ENCODE peak calls at places on chromosomes 4 and X, in six cellular contexts. One of them, this sample, is unnamed.

GRCh38 chrX:129932792-129933321 is 26.9 kb downstream of the UTP14A start:
- DNase-seq in GM23248: peak; percentile 48
- DNase-seq in HCT116: no peak
- DNase-seq in PC-3: peak; percentile 7
- DNase-seq in SK-N-SH: no peak
- DNase-seq in hepatocyte: peak; percentile 22
- DNase-seq in this sample: no peak

GRCh38 chrX:67607436-67607835 is 63.6 kb downstream of the AR start:
- DNase-seq in GM23248: peak; percentile 71
- DNase-seq in HCT116: no peak
- DNase-seq in PC-3: no peak
- DNase-seq in SK-N-SH: no peak
- DNase-seq in hepatocyte: no peak
- DNase-seq in this sample: no peak

GRCh38 chr4:158758703-158759102 is 10.1 kb upstream of the FNIP2 start:
- DNase-seq in GM23248: no peak
- DNase-seq in HCT116: no peak
- DNase-seq in PC-3: no peak
- DNase-seq in SK-N-SH: no peak
- DNase-seq in hepatocyte: no peak
- DNase-seq in this sample: no peak

GRCh38 chr4:103996637-103997036 is 276.9 kb upstream of the TACR3 start:
- DNase-seq in GM23248: peak; percentile 69
- DNase-seq in HCT116: peak; percentile 78
- DNase-seq in PC-3: peak; percentile 72
- DNase-seq in SK-N-SH: no peak
- DNase-seq in hepatocyte: peak; percentile 85
- DNase-seq in this sample: no peak

GRCh38 chr4:6231663-6232165 is 31.4 kb upstream of the JAKMIP1 start:
- DNase-seq in GM23248: no peak
- DNase-seq in HCT116: no peak
- DNase-seq in PC-3: no peak
- DNase-seq in SK-N-SH: peak; percentile 65
- DNase-seq in hepatocyte: no peak
- DNase-seq in this sample: no peak

GRCh38 chrX:39645059-39645895 is 452.5 kb downstream of the BCOR start:
- DNase-seq in GM23248: peak; percentile 92
- DNase-seq in HCT116: no peak
- DNase-seq in PC-3: peak; percentile 32
- DNase-seq in SK-N-SH: no peak
- DNase-seq in hepatocyte: peak; percentile 63
- DNase-seq in this sample: no peak

GRCh38 chr4:78945638-78946179 is 6.5 kb upstream of the PAQR3 start:
- DNase-seq in GM23248: no peak
- DNase-seq in HCT116: no peak
- DNase-seq in PC-3: no peak
- DNase-seq in SK-N-SH: no peak
- DNase-seq in hepatocyte: no peak
- DNase-seq in this sample: no peak

GRCh38 chr4:103032575-103032974 is 13.1 kb upstream of the SLC9B1 start:
- DNase-seq in GM23248: peak; percentile 36
- DNase-seq in HCT116: peak; percentile 24
- DNase-seq in PC-3: peak; percentile 52
- DNase-seq in SK-N-SH: peak; percentile 10
- DNase-seq in hepatocyte: peak; percentile 53
- DNase-seq in this sample: peak; percentile 58

GRCh38 chrX:2589186-2590020 is 88.6 kb upstream of the DHRSX start:
- DNase-seq in GM23248: peak; percentile 61
- DNase-seq in HCT116: no peak
- DNase-seq in PC-3: peak; percentile 36
- DNase-seq in SK-N-SH: no peak
- DNase-seq in hepatocyte: no peak
- DNase-seq in this sample: no peak

GRCh38 chr4:180610317-180610716 is 1632.9 kb upstream of the TENM3 start:
- DNase-seq in GM23248: no peak
- DNase-seq in HCT116: no peak
- DNase-seq in PC-3: peak; percentile 13
- DNase-seq in SK-N-SH: no peak
- DNase-seq in hepatocyte: peak; percentile 16
- DNase-seq in this sample: no peak

GRCh38 chrX:132837126-132837525 is 121.3 kb downstream of the HS6ST2 start:
- DNase-seq in GM23248: peak; percentile 11
- DNase-seq in HCT116: peak; percentile 27
- DNase-seq in PC-3: peak; percentile 80
- DNase-seq in SK-N-SH: no peak
- DNase-seq in hepatocyte: peak; percentile 23
- DNase-seq in this sample: no peak

DNA sequence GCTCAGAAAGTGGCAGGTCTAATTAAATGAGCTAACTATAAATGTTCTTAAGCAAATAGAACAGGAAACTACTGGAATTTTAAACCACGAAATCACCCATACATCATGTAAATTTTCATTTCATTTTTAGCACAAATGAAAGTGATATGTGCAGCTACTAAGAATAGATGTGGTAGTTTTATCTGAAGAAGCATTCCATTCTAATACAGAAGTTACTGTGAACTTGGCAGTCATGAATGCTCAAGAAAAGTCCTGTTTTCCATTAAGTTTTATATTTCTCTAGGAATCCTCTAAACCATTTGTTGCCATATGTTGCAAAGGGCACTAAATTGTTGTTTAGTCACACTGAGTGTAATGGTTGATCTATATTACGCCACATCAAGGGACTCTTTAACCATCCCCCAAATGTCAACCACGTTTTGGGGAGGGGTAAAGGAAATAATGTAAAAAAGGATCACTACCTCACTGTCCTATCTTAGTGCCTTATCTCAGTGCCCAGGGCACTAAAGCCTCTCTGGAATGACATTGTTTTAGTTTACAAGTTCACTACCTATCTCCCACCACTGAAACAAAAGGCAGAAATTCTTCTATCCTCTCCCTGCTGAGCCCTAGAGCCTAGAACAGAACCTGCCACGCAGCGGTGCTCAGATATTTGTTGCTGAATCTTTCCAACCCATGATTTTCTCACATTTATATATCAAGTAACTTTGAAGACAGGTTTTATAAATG is 118.0 kb downstream of the SHISA3 start:
- DNase-seq in GM23248: peak; percentile 18
- DNase-seq in HCT116: no peak
- DNase-seq in PC-3: no peak
- DNase-seq in SK-N-SH: no peak
- DNase-seq in hepatocyte: no peak
- DNase-seq in this sample: no peak
- H3K9me2 ChIP-seq in GM23248: no peaks in the 10 kb centered on the region
- H3K9me2 ChIP-seq in HCT116: no peaks in the 10 kb centered on the region
- H3K9me2 ChIP-seq in PC-3: no peaks in the 10 kb centered on the region
- H3K9me2 ChIP-seq in SK-N-SH: no peaks in the 10 kb centered on the region
- H3K9me2 ChIP-seq in hepatocyte: no peaks in the 10 kb centered on the region
- H3K9me2 ChIP-seq in this sample: no peaks in the 10 kb centered on the region

GRCh38 chrX:70452143-70452733 is 7.6 kb downstream of the DLG3 start:
- DNase-seq in GM23248: peak; percentile 58
- DNase-seq in HCT116: peak; percentile 18
- DNase-seq in PC-3: peak; percentile 63
- DNase-seq in SK-N-SH: peak; percentile 64
- DNase-seq in hepatocyte: peak; percentile 61
- DNase-seq in this sample: peak; percentile 35

GRCh38 chrX:70454441-70455365 is 10.1 kb downstream of the DLG3 start:
- DNase-seq in GM23248: peak; percentile 50
- DNase-seq in HCT116: peak; percentile 82
- DNase-seq in PC-3: peak; percentile 93
- DNase-seq in SK-N-SH: peak; percentile 88
- DNase-seq in hepatocyte: peak; percentile 89
- DNase-seq in this sample: peak; percentile 22

GRCh38 chrX:70455366-70456202 is 10.9 kb downstream of the DLG3 start:
- DNase-seq in GM23248: no peak
- DNase-seq in HCT116: no peak
- DNase-seq in PC-3: peak; percentile 46
- DNase-seq in SK-N-SH: peak; percentile 38
- DNase-seq in hepatocyte: peak; percentile 50
- DNase-seq in this sample: no peak

GRCh38 chrX:70453024-70453618 is 8.5 kb downstream of the DLG3 start:
- DNase-seq in GM23248: no peak
- DNase-seq in HCT116: no peak
- DNase-seq in PC-3: no peak
- DNase-seq in SK-N-SH: no peak
- DNase-seq in hepatocyte: no peak
- DNase-seq in this sample: no peak

DNA sequence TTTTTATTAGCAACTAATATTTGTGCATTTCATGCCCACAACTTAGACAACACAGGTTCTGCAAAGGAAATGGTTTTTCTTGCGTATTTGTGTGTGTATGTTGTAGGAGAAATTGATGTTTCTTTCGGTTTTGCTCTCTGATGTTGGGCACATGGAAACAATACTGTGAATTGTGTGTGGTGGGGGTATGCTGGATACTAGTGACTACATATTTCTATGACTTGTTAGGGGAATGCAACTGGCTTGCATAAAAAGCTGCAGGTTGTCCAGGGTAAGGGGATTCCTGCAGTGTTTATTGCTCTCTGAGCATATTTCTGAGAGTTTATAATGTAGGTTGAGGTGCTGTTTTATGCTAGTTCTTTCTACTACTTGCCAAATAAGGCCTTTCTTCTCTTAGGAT is 11.6 kb downstream of the DLG3 start:
- DNase-seq in GM23248: no peak
- DNase-seq in HCT116: no peak
- DNase-seq in PC-3: no peak
- DNase-seq in SK-N-SH: no peak
- DNase-seq in hepatocyte: no peak
- DNase-seq in this sample: no peak
- H3K4me3 ChIP-seq in GM23248: no peak overlapping the region
- H3K4me3 ChIP-seq in HCT116: peak overlapping the region; percentile 67
- H3K4me3 ChIP-seq in PC-3: peak overlapping the region; percentile 98
- H3K4me3 ChIP-seq in SK-N-SH: peak overlapping the region; percentile 62
- H3K4me3 ChIP-seq in hepatocyte: peak overlapping the region; percentile 52
- H3K4me3 ChIP-seq in this sample: no peak overlapping the region

GRCh38 chrX:72662020-72662747 is 51.9 kb downstream of the PHKA1 start:
- DNase-seq in GM23248: no peak
- DNase-seq in HCT116: no peak
- DNase-seq in PC-3: no peak
- DNase-seq in SK-N-SH: no peak
- DNase-seq in hepatocyte: no peak
- DNase-seq in this sample: no peak
- H3K9me2 ChIP-seq in GM23248: no peaks in the 10 kb centered on the region
- H3K9me2 ChIP-seq in HCT116: no peaks in the 10 kb centered on the region
- H3K9me2 ChIP-seq in PC-3: no peaks in the 10 kb centered on the region
- H3K9me2 ChIP-seq in SK-N-SH: no peaks in the 10 kb centered on the region
- H3K9me2 ChIP-seq in hepatocyte: no peaks in the 10 kb centered on the region
- H3K9me2 ChIP-seq in this sample: no peaks in the 10 kb centered on the region

DNA sequence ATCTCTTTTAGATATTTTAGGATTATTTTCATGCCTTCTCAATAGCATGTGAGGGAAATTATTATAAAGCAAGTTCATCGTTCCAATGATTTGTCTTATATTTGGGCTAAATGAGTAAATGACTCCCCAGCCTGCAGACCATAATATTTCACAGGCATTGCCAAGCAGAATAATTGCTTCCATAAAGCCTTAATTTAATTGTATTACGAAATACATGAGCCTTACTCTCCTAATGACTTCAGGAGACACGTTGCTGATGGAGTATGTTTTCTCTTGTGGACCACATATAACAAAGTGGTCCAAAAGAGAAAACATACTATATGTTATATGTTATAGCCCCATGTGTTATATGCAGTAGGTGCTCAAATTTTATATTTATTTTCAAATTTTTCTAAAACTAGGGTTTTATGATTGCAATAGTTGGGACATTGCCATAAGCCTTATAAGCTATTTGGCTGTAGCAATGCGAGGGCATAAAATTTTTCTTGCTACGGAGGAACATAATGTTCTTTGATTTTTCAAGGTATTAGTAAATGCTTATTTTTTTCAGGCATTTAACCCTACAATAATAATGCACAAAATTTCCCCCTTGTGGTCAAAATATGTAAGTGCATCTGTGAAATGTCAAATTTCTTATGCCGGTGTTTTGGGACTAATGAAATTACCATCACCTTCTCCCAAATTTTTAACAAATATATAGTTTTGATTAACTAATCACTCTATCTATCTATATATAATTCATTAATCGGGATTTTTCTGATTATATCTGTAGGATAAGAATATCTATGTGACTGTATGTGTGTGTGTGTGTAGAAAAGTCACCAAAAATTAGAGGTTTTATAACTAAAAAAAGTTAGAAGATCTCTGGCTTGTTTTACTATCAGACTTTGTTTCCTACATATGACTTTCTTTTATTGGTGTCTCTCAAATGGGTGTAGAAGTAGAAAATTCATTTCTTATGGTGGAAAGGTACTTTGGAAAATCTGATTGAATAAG is 26.4 kb upstream of the TMPRSS11D start:
- DNase-seq in GM23248: peak; percentile 46
- DNase-seq in HCT116: no peak
- DNase-seq in PC-3: peak; percentile 70
- DNase-seq in SK-N-SH: no peak
- DNase-seq in hepatocyte: no peak
- DNase-seq in this sample: peak; percentile 44
- H3K4me3 ChIP-seq in GM23248: no peak overlapping the region
- H3K4me3 ChIP-seq in HCT116: no peak overlapping the region
- H3K4me3 ChIP-seq in PC-3: no peak overlapping the region
- H3K4me3 ChIP-seq in SK-N-SH: no peak overlapping the region
- H3K4me3 ChIP-seq in hepatocyte: no peak overlapping the region
- H3K4me3 ChIP-seq in this sample: no peak overlapping the region

GRCh38 chr4:150363721-150364688 is 217.9 kb upstream of the MAB21L2 start:
- DNase-seq in GM23248: no peak
- DNase-seq in HCT116: no peak
- DNase-seq in PC-3: no peak
- DNase-seq in SK-N-SH: no peak
- DNase-seq in hepatocyte: no peak
- DNase-seq in this sample: no peak
- H3K9me2 ChIP-seq in GM23248: no peaks in the 10 kb centered on the region
- H3K9me2 ChIP-seq in HCT116: no peaks in the 10 kb centered on the region
- H3K9me2 ChIP-seq in PC-3: no peaks in the 10 kb centered on the region
- H3K9me2 ChIP-seq in SK-N-SH: no peaks in the 10 kb centered on the region
- H3K9me2 ChIP-seq in hepatocyte: no peaks in the 10 kb centered on the region
- H3K9me2 ChIP-seq in this sample: no peaks in the 10 kb centered on the region

DNA sequence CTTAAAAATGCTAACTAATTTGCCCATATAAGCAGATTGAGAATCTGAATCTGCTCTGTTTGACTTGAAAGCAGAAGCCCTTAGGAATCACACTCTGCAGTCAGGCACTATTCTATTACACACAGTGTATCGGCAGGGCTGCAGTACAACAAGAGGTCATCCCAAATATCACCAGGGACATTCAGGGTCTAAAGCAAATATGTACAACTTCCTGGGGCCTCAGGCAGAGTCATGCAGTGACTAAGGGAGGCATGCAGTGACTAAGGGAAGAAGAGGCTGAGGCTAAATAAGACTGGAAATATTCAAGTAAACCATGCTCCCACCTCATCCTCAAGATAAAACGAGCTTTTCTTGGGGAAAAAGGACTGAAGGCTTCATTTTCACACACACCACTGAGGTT is 20.9 kb downstream of the MAPK10 start:
- DNase-seq in GM23248: peak; percentile 95
- DNase-seq in HCT116: peak; percentile 13
- DNase-seq in PC-3: peak; percentile 87
- DNase-seq in SK-N-SH: no peak
- DNase-seq in hepatocyte: peak; percentile 41
- DNase-seq in this sample: no peak
- H3K4me3 ChIP-seq in GM23248: no peak overlapping the region
- H3K4me3 ChIP-seq in HCT116: no peak overlapping the region
- H3K4me3 ChIP-seq in PC-3: no peak overlapping the region
- H3K4me3 ChIP-seq in SK-N-SH: no peak overlapping the region
- H3K4me3 ChIP-seq in hepatocyte: no peak overlapping the region
- H3K4me3 ChIP-seq in this sample: no peak overlapping the region

This sample was measured in OCI-LY7.